ENCODE peak calls at places on chromosomes 13 and 19, in five cellular contexts. R is fibroblast of lung, I is bronchial epithelial cell, Y is Peyer's patch, S is heart right ventricle. T is an unnamed sample. For H3K36me3, the result is how much of the 10 kb centered on the place peaks cover.

GRCh38 chr19:29878973-29879654 is 62.9 kb upstream of the URI1 start:
- DNase-seq in R (peak), I (peak), Y (no peak), S (no peak), T (no peak)

GRCh38 chr19:480016-480855 is 16.1 kb upstream of the MADCAM1 start:
- DNase-seq in R (peak), I (no peak), Y (no peak), S (peak), T (peak)

GRCh38 chr19:46428278-46429141 is at the start of gene PNMA8C:
- DNase-seq in R (peak), I (no peak), Y (peak), S (peak), T (peak)

GRCh38 chr13:35164324-35164932 is 222.4 kb downstream of the NBEA start:
- DNase-seq in R (peak), I (peak), Y (no peak), S (no peak), T (no peak)

GRCh38 chr13:101098873-101099272 is 317.4 kb downstream of the NALCN start:
- DNase-seq in R (no peak), I (no peak), Y (no peak), S (no peak), T (no peak)

GRCh38 chr13:61654501-61654900 is 238.9 kb upstream of the PCDH20 start:
- DNase-seq in R (no peak), I (no peak), Y (no peak), S (no peak), T (no peak)

GRCh38 chr19:35381926-35382325 is 11.1 kb downstream of the GPR42 start:
- DNase-seq in R (no peak), I (no peak), Y (no peak), S (no peak), T (no peak)

GRCh38 chr19:19758164-19758563 is 25.3 kb upstream of the ZNF14 start:
- DNase-seq in R (no peak), I (no peak), Y (no peak), S (no peak), T (no peak)

GRCh38 chr13:48188640-48189039 is 44.4 kb upstream of the ITM2B start:
- DNase-seq in R (no peak), I (no peak), Y (no peak), S (no peak), T (no peak)

GRCh38 chr13:44810067-44810840 is 179.0 kb downstream of the NUFIP1 start:
- DNase-seq in R (no peak), I (no peak), Y (no peak), S (peak), T (no peak)

GRCh38 chr13:112333756-112334543 is 42.2 kb upstream of the SPACA7 start:
- DNase-seq in R (no peak), I (no peak), Y (no peak), S (no peak), T (no peak)

GRCh38 chr13:48844676-48845075 is 131.0 kb upstream of the FNDC3A start:
- DNase-seq in R (no peak), I (no peak), Y (no peak), S (no peak), T (no peak)

GRCh38 chr19:54573330-54573872 is at the start of gene LILRA2:
- DNase-seq in R (no peak), I (no peak), Y (peak), S (no peak), T (peak)

GRCh38 chr13:24282256-24282655 is 27.1 kb upstream of the C1QTNF9 start:
- DNase-seq in R (no peak), I (no peak), Y (no peak), S (no peak), T (no peak)

GRCh38 chr19:48441360-48442050 is 4.3 kb upstream of the GRWD1 start:
- DNase-seq in R (no peak), I (no peak), Y (no peak), S (no peak), T (no peak)

GRCh38 chr13:47708386-47708785 is 292.7 kb downstream of the SUCLA2 start:
- DNase-seq in R (peak), I (peak), Y (no peak), S (no peak), T (no peak)

GRCh38 chr19:35843676-35844481 is 8.4 kb downstream of the NPHS1 start:
- DNase-seq in R (no peak), I (peak), Y (no peak), S (no peak), T (no peak)

GRCh38 chr13:111249637-111250360 is 70.6 kb upstream of the TEX29 start:
- DNase-seq in R (no peak), I (no peak), Y (no peak), S (no peak), T (no peak)
- H3K36me3 ChIP-seq in R (under half), I (under half), Y (under half), S (under half), T (half or more)

DNA sequence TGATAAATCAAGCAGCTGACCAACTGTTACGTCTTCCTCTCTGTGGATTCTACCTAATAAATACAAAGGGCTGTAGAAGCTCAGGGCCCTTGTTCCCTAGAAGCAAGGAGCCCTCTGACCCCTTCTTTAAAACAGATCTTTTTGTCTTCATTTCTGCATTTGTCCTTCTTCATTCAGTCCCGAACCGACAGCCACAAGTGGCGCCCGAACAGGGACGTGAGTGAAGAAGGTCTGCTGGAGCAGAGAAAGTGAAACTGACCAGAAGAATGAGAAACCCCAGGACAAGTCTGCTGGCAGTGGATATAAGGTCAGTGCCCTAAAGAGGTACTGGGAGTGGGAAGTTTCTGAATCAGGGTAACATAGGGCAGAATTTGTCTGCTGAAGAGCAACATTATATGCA is 13.1 kb downstream of the ZNF773 start:
- DNase-seq in R (peak), I (no peak), Y (no peak), S (no peak), T (no peak)
- H3K36me3 ChIP-seq in R (under half), I (under half), Y (under half), S (under half), T (under half)

GRCh38 chr19:12000152-12000981 is 35.1 kb downstream of the ZNF433 start:
- DNase-seq in R (no peak), I (peak), Y (no peak), S (no peak), T (no peak)
- H3K36me3 ChIP-seq in R (under half), I (under half), Y (under half), S (under half), T (under half)

GRCh38 chr19:2567580-2567979 is 91.7 kb downstream of the GADD45B start:
- DNase-seq in R (no peak), I (no peak), Y (no peak), S (peak), T (peak)
- H3K36me3 ChIP-seq in R (under half), I (under half), Y (under half), S (under half), T (under half)